ENCODE peak calls at places on chromosomes 1 and 21, in five cellular contexts. I is OCI-LY7, U is IMR-90, G is sigmoid colon, T is astrocyte. Q is an unnamed sample.

GRCh38 chr1:18304151-18304869 is 176.4 kb upstream of the KLHDC7A start:
- DNase-seq in I (no peak), U (no peak), G (no peak), T (no peak), Q (no peak)

GRCh38 chr1:85290826-85291225 is 14.4 kb upstream of the BCL10 start:
- DNase-seq in I (no peak), U (no peak), G (no peak), T (peak; percentile 54), Q (no peak)

GRCh38 chr1:165883056-165883455 is 55.6 kb downstream of the UCK2 start:
- DNase-seq in I (no peak), U (no peak), G (no peak), T (peak; percentile 50), Q (peak; percentile 68)

GRCh38 chr1:6923955-6924890 is 139.0 kb downstream of the CAMTA1 start:
- DNase-seq in I (no peak), U (no peak), G (no peak), T (no peak), Q (no peak)

GRCh38 chr21:28738305-28738704 is 254.4 kb downstream of the LTN1 start:
- DNase-seq in I (no peak), U (no peak), G (no peak), T (no peak), Q (no peak)

GRCh38 chr1:109199710-109200109 is 14.0 kb upstream of the SARS1 start:
- DNase-seq in I (no peak), U (no peak), G (no peak), T (no peak), Q (no peak)

GRCh38 chr1:97489834-97490233 is 431.0 kb downstream of the DPYD start:
- DNase-seq in I (no peak), U (peak; percentile 49), G (no peak), T (peak; percentile 20), Q (peak; percentile 19)

GRCh38 chr1:16163882-16164820 is 8.3 kb upstream of the EPHA2 start:
- DNase-seq in I (no peak), U (peak; percentile 100), G (no peak), T (peak; percentile 98), Q (peak; percentile 94)

GRCh38 chr1:43207229-43207853 is 35.2 kb downstream of the CFAP57 start:
- DNase-seq in I (no peak), U (peak; percentile 70), G (no peak), T (peak; percentile 14), Q (peak; percentile 73)

GRCh38 chr1:101996830-101997485 is at the start of gene OLFM3:
- DNase-seq in I (no peak), U (no peak), G (no peak), T (peak; percentile 0), Q (no peak)

GRCh38 chr1:38045431-38046332 is 911 bp downstream of the POU3F1 start:
- DNase-seq in I (no peak), U (no peak), G (no peak), T (no peak), Q (peak; percentile 40)

GRCh38 chr1:35223109-35223630 is 30.2 kb upstream of the SFPQ start:
- DNase-seq in I (no peak), U (no peak), G (no peak), T (no peak), Q (no peak)

GRCh38 chr1:27575861-27576331 is 28.0 kb downstream of the AHDC1 start:
- DNase-seq in I (no peak), U (no peak), G (peak; percentile 93), T (no peak), Q (no peak)

GRCh38 chr1:236809133-236809532 is 14.0 kb downstream of the MTR start:
- DNase-seq in I (no peak), U (peak; percentile 2), G (no peak), T (no peak), Q (no peak)

GRCh38 chr1:30513396-30514136 is 209.8 kb downstream of the MATN1 start:
- DNase-seq in I (no peak), U (no peak), G (no peak), T (no peak), Q (no peak)

GRCh38 chr1:44408181-44409018 is 3.3 kb downstream of the RNF220 start:
- DNase-seq in I (no peak), U (no peak), G (no peak), T (no peak), Q (no peak)

GRCh38 chr21:30434033-30434631 is 4.1 kb downstream of the KRTAP13-4 start:
- DNase-seq in I (peak; percentile 23), U (no peak), G (no peak), T (no peak), Q (no peak)

GRCh38 chr1:180173952-180174351 is 19.3 kb downstream of the QSOX1 start:
- DNase-seq in I (no peak), U (peak; percentile 47), G (peak; percentile 97), T (peak; percentile 39), Q (no peak)

GRCh38 chr1:32351859-32352745 is 10.2 kb downstream of the FAM229A start:
- DNase-seq in I (no peak), U (peak; percentile 45), G (peak; percentile 86), T (peak; percentile 22), Q (no peak)

GRCh38 chr1:112700290-112701226 is 6.4 kb downstream of the RHOC start:
- DNase-seq in I (peak; percentile 84), U (peak; percentile 95), G (peak; percentile 99), T (peak; percentile 90), Q (peak; percentile 64)

GRCh38 chr21:16071761-16072160 is 342.0 kb downstream of the USP25 start:
- DNase-seq in I (no peak), U (no peak), G (no peak), T (no peak), Q (no peak)

GRCh38 chr1:27284425-27285287 is 37.3 kb upstream of the TMEM222 start:
- DNase-seq in I (peak; percentile 88), U (peak; percentile 76), G (peak; percentile 88), T (peak; percentile 35), Q (peak; percentile 41)

GRCh38 chr1:56837244-56837926 is 17.2 kb upstream of the C8A start:
- DNase-seq in I (no peak), U (no peak), G (no peak), T (no peak), Q (peak; percentile 90)

GRCh38 chr1:227428803-227429202 is 110.5 kb upstream of the CDC42BPA start:
- DNase-seq in I (no peak), U (peak; percentile 63), G (no peak), T (peak; percentile 50), Q (no peak)

GRCh38 chr1:198553017-198553416 is 12.5 kb upstream of the ATP6V1G3 start:
- DNase-seq in I (no peak), U (no peak), G (no peak), T (no peak), Q (no peak)

GRCh38 chr1:28745653-28746173 is 9.0 kb downstream of the YTHDF2 start:
- DNase-seq in I (no peak), U (no peak), G (no peak), T (no peak), Q (no peak)

GRCh38 chr1:2089051-2089450 is 38.8 kb downstream of the PRKCZ start:
- DNase-seq in I (no peak), U (no peak), G (no peak), T (no peak), Q (no peak)

GRCh38 chr1:161192476-161193465 is 6.1 kb downstream of the ADAMTS4 start:
- DNase-seq in I (peak; percentile 86), U (peak; percentile 65), G (peak; percentile 85), T (peak; percentile 27), Q (peak; percentile 48)

GRCh38 chr1:148264374-148265276 is 112.5 kb upstream of the NBPF11 start:
- DNase-seq in I (no peak), U (peak; percentile 71), G (no peak), T (peak; percentile 71), Q (peak; percentile 95)

GRCh38 chr1:20169932-20170331 is 16.0 kb upstream of the UBXN10 start:
- DNase-seq in I (no peak), U (no peak), G (no peak), T (no peak), Q (no peak)
- TF ChIP-seq CTCF in I (no peak), U (no peak), G (no peak), T (no peak), Q (no peak)

GRCh38 chr1:19435181-19435580 is 50.2 kb downstream of the CAPZB start:
- DNase-seq in I (no peak), U (peak; percentile 81), G (peak; percentile 79), T (peak; percentile 49), Q (no peak)
- H3K4me1 ChIP-seq in I (peaks cover 6% of the 10 kb centered on the region), U (peaks cover 51% of the 10 kb centered on the region), G (peaks cover 98% of the 10 kb centered on the region), T (peaks cover 59% of the 10 kb centered on the region), Q (peaks cover 27% of the 10 kb centered on the region)

DNA sequence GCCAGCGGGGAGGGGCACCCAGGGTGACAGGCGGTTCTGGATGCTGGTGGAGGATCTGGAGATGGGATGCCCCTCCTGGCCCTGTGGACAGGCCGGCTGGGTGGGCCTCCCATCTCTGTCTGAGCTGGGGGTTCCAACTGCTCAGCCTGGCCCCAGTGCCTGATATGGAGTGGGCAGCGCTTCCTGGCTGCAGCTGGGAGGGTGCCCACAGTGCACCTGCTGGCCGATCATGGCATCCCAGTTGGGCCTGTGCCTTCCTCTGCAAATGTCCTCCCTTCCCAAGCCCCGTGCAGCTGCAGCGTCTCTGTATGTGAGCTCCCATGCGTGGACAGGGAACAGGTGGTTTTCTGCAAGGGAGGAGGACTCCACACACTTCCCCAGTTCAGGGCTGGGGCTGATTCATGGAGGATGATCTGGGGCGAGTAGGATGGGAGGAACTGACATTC is 2.1 kb downstream of the PFKL start:
- DNase-seq in I (peak; percentile 44), U (no peak), G (no peak), T (no peak), Q (no peak)
- TF ChIP-seq CTCF in I (no peak), U (no peak), G (no peak), T (no peak), Q (no peak)

GRCh38 chr1:87146986-87147385 is 181.7 kb upstream of the LMO4 start:
- DNase-seq in I (no peak), U (no peak), G (no peak), T (no peak), Q (no peak)

GRCh38 chr1:87150143-87150542 is 178.5 kb upstream of the LMO4 start:
- DNase-seq in I (no peak), U (no peak), G (no peak), T (no peak), Q (no peak)

GRCh38 chr1:87147851-87148250 is 180.8 kb upstream of the LMO4 start:
- DNase-seq in I (no peak), U (no peak), G (no peak), T (no peak), Q (no peak)

GRCh38 chr1:87149166-87150065 is 179.3 kb upstream of the LMO4 start:
- DNase-seq in I (no peak), U (peak; percentile 72), G (no peak), T (peak; percentile 63), Q (peak; percentile 38)

DNA sequence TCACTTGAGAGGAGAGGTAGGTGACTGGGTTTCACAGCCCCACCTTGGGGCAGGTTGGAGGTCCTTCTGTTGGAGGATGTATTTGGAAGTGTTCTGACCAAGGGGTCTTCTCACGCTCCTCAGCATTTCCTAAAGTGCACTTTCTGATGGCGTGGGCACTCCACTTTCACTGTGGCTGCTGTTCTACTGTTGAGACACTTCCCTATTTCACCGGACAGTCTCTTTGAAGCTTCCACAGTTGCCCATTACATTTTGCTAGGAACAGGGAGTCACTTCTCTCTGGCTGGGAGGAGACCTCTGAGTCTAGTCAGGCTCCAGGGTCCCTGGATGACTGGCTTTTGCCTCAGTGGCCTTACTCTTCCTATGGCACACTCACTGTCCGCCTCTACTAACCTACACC is 180.0 kb upstream of the LMO4 start:
- DNase-seq in I (no peak), U (no peak), G (no peak), T (no peak), Q (no peak)
- H3K4me1 ChIP-seq in I (peaks cover 19% of the 10 kb centered on the region), U (peaks cover 17% of the 10 kb centered on the region), G (peaks cover 10% of the 10 kb centered on the region), T (peaks cover 27% of the 10 kb centered on the region), Q (peaks cover 6% of the 10 kb centered on the region)

Q was measured in foreskin keratinocyte.